ENCODE peak calls at places on chromosomes 5 and 9, in seven cellular contexts. I, N, Q, S, D, G and K are unnamed samples.

GRCh38 chr9:113581865-113582697 is 118.6 kb downstream of the RGS3 start:
- DNase-seq in S (peak), D (peak), G (no peak), Q (no peak), N (peak), I (peak), K (peak)

GRCh38 chr5:139273572-139274264 is 19.8 kb upstream of the MATR3 start:
- DNase-seq in D (peak), Q (peak), I (peak), N (peak), G (peak), S (peak), K (peak)

GRCh38 chr5:9348296-9348996 is 197.4 kb downstream of the SEMA5A start:
- DNase-seq in I (no peak), Q (no peak), S (no peak), N (no peak), D (no peak), G (no peak), K (no peak)

GRCh38 chr5:133398646-133399081 is 213.7 kb downstream of the FSTL4 start:
- DNase-seq in G (no peak), D (peak), S (no peak), I (no peak), Q (no peak), N (peak), K (no peak)

GRCh38 chr5:111892949-111893348 is 136.0 kb upstream of the NREP start:
- DNase-seq in I (no peak), S (no peak), D (no peak), Q (no peak), N (no peak), G (no peak), K (no peak)

GRCh38 chr5:142801495-142801871 is 31.3 kb downstream of the ARHGAP26 start:
- DNase-seq in S (no peak), D (no peak), Q (no peak), I (no peak), G (no peak), N (no peak), K (no peak)

GRCh38 chr9:76419782-76420380 is 25.7 kb upstream of the RFK start:
- DNase-seq in N (no peak), S (no peak), D (no peak), Q (no peak), G (no peak), I (no peak), K (no peak)

GRCh38 chr5:34455096-34455495 is 201.0 kb upstream of the RAI14 start:
- DNase-seq in I (no peak), Q (no peak), G (no peak), D (no peak), S (no peak), N (no peak), K (no peak)

GRCh38 chr9:79166005-79166404 is 405.8 kb upstream of the TLE4 start:
- DNase-seq in G (no peak), I (no peak), Q (no peak), D (no peak), S (no peak), N (no peak), K (no peak)

GRCh38 chr9:82036101-82036500 is 47.5 kb downstream of the SPATA31D1 start:
- DNase-seq in G (no peak), S (no peak), N (no peak), Q (no peak), I (no peak), D (no peak), K (no peak)

GRCh38 chr5:120734033-120734432 is 269.9 kb downstream of the PRR16 start:
- DNase-seq in G (no peak), N (no peak), Q (no peak), S (no peak), D (no peak), I (no peak), K (no peak)

GRCh38 chr9:33885948-33886347 is 69.0 kb downstream of the UBE2R2 start:
- DNase-seq in I (no peak), Q (no peak), N (no peak), S (no peak), G (no peak), D (no peak), K (no peak)

GRCh38 chr5:65508978-65509377 is 27.3 kb upstream of the ADAMTS6 start:
- DNase-seq in D (no peak), S (no peak), I (no peak), Q (no peak), N (no peak), G (no peak), K (no peak)

GRCh38 chr5:163350083-163350482 is 87.3 kb upstream of the CCNG1 start:
- DNase-seq in G (no peak), I (no peak), S (no peak), Q (no peak), N (no peak), D (no peak), K (no peak)

GRCh38 chr9:96383165-96383939 is at the start of gene SLC35D2:
- DNase-seq in G (no peak), I (no peak), D (peak), S (peak), N (peak), Q (no peak), K (peak)

GRCh38 chr5:140481758-140482157 is 65.7 kb upstream of the EIF4EBP3 start:
- DNase-seq in I (no peak), S (no peak), Q (no peak), N (no peak), D (no peak), G (no peak), K (no peak)

GRCh38 chr5:140549237-140550144 is 2.0 kb downstream of the EIF4EBP3 start:
- DNase-seq in I (no peak), S (no peak), Q (no peak), G (peak), D (no peak), N (no peak), K (no peak)

GRCh38 chr9:135566552-135566951 is 5.0 kb downstream of the PAEP start:
- DNase-seq in D (no peak), Q (no peak), S (no peak), G (no peak), N (peak), I (no peak), K (no peak)

GRCh38 chr5:30994926-30995325 is 198.6 kb upstream of the CDH6 start:
- DNase-seq in G (no peak), D (no peak), Q (no peak), S (no peak), I (no peak), N (no peak), K (no peak)

GRCh38 chr5:81971086-81971693 is 633 bp upstream of the ATG10 start:
- DNase-seq in G (no peak), N (peak), S (no peak), I (no peak), D (no peak), Q (no peak), K (peak)

GRCh38 chr5:90878081-90878480 is 319.5 kb downstream of the ADGRV1 start:
- DNase-seq in D (no peak), I (no peak), G (no peak), Q (no peak), N (no peak), S (no peak), K (no peak)

GRCh38 chr5:173396311-173396993 is 68.2 kb upstream of the STC2 start:
- DNase-seq in I (no peak), G (no peak), Q (no peak), S (no peak), D (no peak), N (peak), K (no peak)

GRCh38 chr9:37395229-37395628 is 27.3 kb upstream of the GRHPR start:
- DNase-seq in Q (no peak), D (no peak), N (no peak), S (no peak), I (no peak), G (no peak), K (no peak)

GRCh38 chr5:20683241-20683940 is 695.4 kb upstream of the CDH18 start:
- DNase-seq in Q (no peak), D (no peak), S (no peak), I (no peak), G (no peak), N (no peak), K (no peak)

GRCh38 chr9:132699926-132700325 is 29.7 kb downstream of the GTF3C4 start:
- DNase-seq in S (no peak), G (no peak), I (no peak), D (no peak), Q (no peak), N (no peak), K (no peak)

GRCh38 chr5:152329191-152329590 is 75.9 kb downstream of the NMUR2 start:
- DNase-seq in Q (no peak), D (no peak), S (no peak), N (no peak), G (no peak), I (no peak), K (no peak)

GRCh38 chr5:1564824-1565736 is 41.3 kb upstream of the LPCAT1 start:
- DNase-seq in Q (no peak), I (no peak), N (no peak), S (peak), G (peak), D (no peak), K (no peak)

GRCh38 chr9:98081477-98082219 is 25.1 kb downstream of the NANS start:
- DNase-seq in Q (no peak), D (no peak), G (peak), S (peak), N (peak), I (no peak), K (no peak)